ENCODE peak calls at places on chromosome 9, in ten cellular contexts. O, R, J, S, I, Y, Z, A, H and V are unnamed samples.
A peak's percentile ranks its signal among the peaks of the same experiment; 100 is the strongest.

GRCh38 chr9:113221003-113221799 is at the start of the genes FKBP15 and SLC31A1:
- DNase-seq in I (peak; percentile 90), A (peak; percentile 97), J (peak; percentile 95), Y (peak; percentile 97), Z (peak; percentile 97), S (peak; percentile 99), O (peak; percentile 97), H (peak; percentile 98), R (peak; percentile 98), V (peak; percentile 94)

GRCh38 chr9:124329393-124329792 is 71.6 kb downstream of the NEK6 start:
- DNase-seq in Y (no peak), O (peak; percentile 19), A (no peak), Z (no peak), I (no peak), H (no peak), R (peak; percentile 47), S (no peak), J (no peak), V (no peak)

GRCh38 chr9:83596899-83597504 is 25.9 kb upstream of the IDNK start:
- DNase-seq in J (peak; percentile 44), I (no peak), A (peak; percentile 5), S (peak; percentile 68), H (peak; percentile 40), Z (no peak), O (no peak), R (peak; percentile 4), Y (peak; percentile 54), V (peak; percentile 23)

GRCh38 chr9:130196643-130197042 is 24.4 kb downstream of the NCS1 start:
- DNase-seq in J (no peak), A (no peak), I (no peak), Z (no peak), R (no peak), O (no peak), H (peak; percentile 56), Y (peak; percentile 95), S (no peak), V (peak; percentile 57)

GRCh38 chr9:98861881-98862501 is 54.5 kb downstream of the GALNT12 start:
- DNase-seq in O (no peak), H (peak; percentile 93), I (no peak), A (peak; percentile 96), R (no peak), S (peak; percentile 49), Z (peak; percentile 98), J (no peak), Y (no peak), V (no peak)

GRCh38 chr9:125460346-125460745 is 198.7 kb downstream of the GAPVD1 start:
- DNase-seq in I (no peak), S (no peak), Y (no peak), H (no peak), A (no peak), O (no peak), Z (no peak), J (no peak), R (no peak), V (no peak)

GRCh38 chr9:85658716-85659115 is 83.0 kb downstream of the AGTPBP1 start:
- DNase-seq in O (no peak), S (no peak), Z (no peak), J (no peak), H (no peak), I (no peak), R (no peak), Y (no peak), A (no peak), V (no peak)

GRCh38 chr9:79766091-79766490 is 194.3 kb downstream of the TLE4 start:
- DNase-seq in Y (no peak), S (no peak), I (no peak), J (no peak), R (no peak), H (no peak), O (no peak), Z (no peak), A (no peak), V (no peak)

GRCh38 chr9:89477395-89477794 is 20.5 kb downstream of the SEMA4D start:
- DNase-seq in I (no peak), Y (no peak), R (no peak), J (no peak), A (no peak), Z (no peak), H (no peak), O (no peak), S (no peak), V (no peak)

GRCh38 chr9:93061260-93061751 is 2.8 kb downstream of the SUSD3 start:
- DNase-seq in A (no peak), Y (no peak), Z (no peak), J (no peak), H (no peak), S (no peak), R (no peak), O (no peak), I (no peak), V (no peak)

GRCh38 chr9:121399883-121400607 is 30.0 kb upstream of the STOM start:
- DNase-seq in O (no peak), I (peak; percentile 29), R (no peak), H (peak; percentile 78), S (peak; percentile 68), Z (peak; percentile 47), Y (peak; percentile 72), A (peak; percentile 82), J (peak; percentile 40), V (peak; percentile 84)

GRCh38 chr9:78013924-78014323 is 17.7 kb downstream of the GNAQ start:
- DNase-seq in I (no peak), Y (no peak), J (no peak), O (no peak), H (no peak), S (no peak), Z (no peak), R (no peak), A (no peak), V (no peak)

GRCh38 chr9:114552716-114553115 is 34.9 kb upstream of the ATP6V1G1 start:
- DNase-seq in S (no peak), Z (no peak), I (no peak), R (no peak), J (no peak), Y (no peak), A (no peak), H (peak; percentile 61), O (no peak), V (no peak)

GRCh38 chr9:134500931-134501265 is 140.7 kb upstream of the COL5A1 start:
- DNase-seq in R (no peak), J (no peak), I (no peak), O (no peak), H (no peak), A (no peak), Z (no peak), Y (no peak), S (no peak), V (no peak)

GRCh38 chr9:134068742-134069535 is 1.1 kb upstream of the BRD3 start:
- DNase-seq in Z (no peak), S (no peak), Y (peak; percentile 66), J (no peak), H (peak; percentile 58), O (no peak), R (no peak), I (no peak), A (no peak), V (no peak)

GRCh38 chr9:98997580-98997979 is 53.9 kb downstream of the COL15A1 start:
- DNase-seq in A (peak; percentile 24), R (no peak), H (peak; percentile 86), J (no peak), Y (no peak), I (no peak), O (no peak), Z (no peak), S (no peak), V (no peak)

GRCh38 chr9:98504883-98505282 is 203.9 kb downstream of the GABBR2 start:
- DNase-seq in Z (no peak), S (no peak), J (no peak), H (no peak), A (no peak), R (no peak), I (no peak), O (no peak), Y (no peak), V (no peak)

GRCh38 chr9:30536494-30536893 is 1847.9 kb upstream of the ACO1 start:
- DNase-seq in H (no peak), S (no peak), A (no peak), Z (no peak), J (no peak), O (no peak), R (no peak), Y (no peak), I (no peak), V (no peak)

GRCh38 chr9:131845286-131846011 is 105.6 kb upstream of the RAPGEF1 start:
- DNase-seq in A (no peak), H (no peak), Y (no peak), Z (no peak), R (no peak), J (no peak), O (no peak), S (no peak), I (no peak), V (no peak)

GRCh38 chr9:137245450-137246421 is 4.6 kb downstream of the TUBB4B start:
- DNase-seq in S (no peak), H (no peak), Y (no peak), Z (no peak), I (no peak), A (no peak), J (no peak), O (no peak), R (no peak), V (no peak)

GRCh38 chr9:136016221-136016881 is 55.2 kb upstream of the UBAC1 start:
- DNase-seq in Y (no peak), H (no peak), I (no peak), A (no peak), R (no peak), S (no peak), J (no peak), O (no peak), Z (no peak), V (no peak)

GRCh38 chr9:122609810-122610209 is 4.7 kb upstream of the OR1Q1 start:
- DNase-seq in S (no peak), I (no peak), O (no peak), A (no peak), Z (no peak), R (no peak), J (no peak), Y (no peak), H (peak; percentile 15), V (no peak)

GRCh38 chr9:136927343-136928261 is 16.9 kb downstream of the FBXW5 start:
- DNase-seq in J (no peak), O (no peak), H (no peak), R (no peak), Y (no peak), A (no peak), S (peak; percentile 93), I (no peak), Z (no peak), V (no peak)

GRCh38 chr9:124040935-124041816 is 29.6 kb downstream of the LHX2 start:
- DNase-seq in A (no peak), S (no peak), I (no peak), Z (no peak), R (peak; percentile 16), H (peak; percentile 19), O (no peak), Y (peak; percentile 28), J (no peak), V (no peak)

GRCh38 chr9:86280580-86280979 is 1.8 kb downstream of the ISCA1 start:
- DNase-seq in S (no peak), A (no peak), J (no peak), Y (no peak), I (no peak), Z (no peak), H (no peak), R (no peak), O (no peak), V (no peak)

GRCh38 chr9:100150209-100150608 is 51.2 kb downstream of the INVS start:
- DNase-seq in O (no peak), R (no peak), H (peak; percentile 27), J (no peak), Y (peak; percentile 54), A (peak; percentile 23), S (no peak), I (no peak), Z (no peak), V (no peak)

GRCh38 chr9:72557549-72557948 is 36.1 kb downstream of the TMC1 start:
- DNase-seq in H (peak; percentile 98), Y (no peak), A (peak; percentile 64), S (peak; percentile 78), J (no peak), I (peak; percentile 96), Z (peak; percentile 80), R (no peak), O (no peak), V (no peak)

GRCh38 chr9:121566401-121567141 is 66.9 kb upstream of the GGTA1 start:
- DNase-seq in I (no peak), O (peak; percentile 40), J (no peak), H (peak; percentile 42), R (no peak), Z (no peak), Y (no peak), S (peak; percentile 67), A (no peak), V (no peak)